ENCODE peak calls at places on chromosome 11, in four cellular contexts. H, E, O and B are unnamed samples.

GRCh38 chr11:2804189-2804588 is 81.4 kb downstream of the CDKN1C start:
- DNase-seq in H (no peak), E (no peak), O (peak), B (no peak)

GRCh38 chr11:27100534-27100933 is 59.9 kb downstream of the BBOX1 start:
- DNase-seq in H (no peak), E (no peak), O (no peak), B (no peak)

GRCh38 chr11:47148903-47149535 is 27.7 kb downstream of the ARFGAP2 start:
- DNase-seq in H (no peak), E (no peak), O (no peak), B (no peak)

GRCh38 chr11:34407121-34407813 is 31.5 kb upstream of the CAT start:
- DNase-seq in H (no peak), E (no peak), O (no peak), B (no peak)

GRCh38 chr11:12169822-12170221 is 59.4 kb downstream of the MICAL2 start:
- DNase-seq in H (no peak), E (no peak), O (no peak), B (no peak)

GRCh38 chr11:82105331-82105992 is 628.2 kb downstream of the FAM181B start:
- DNase-seq in H (no peak), E (no peak), O (no peak), B (no peak)

GRCh38 chr11:88292156-88292844 is 45.2 kb downstream of the CTSC start:
- DNase-seq in H (no peak), E (no peak), O (no peak), B (no peak)

GRCh38 chr11:104164028-104164520 is at the start of gene PDGFD:
- DNase-seq in H (peak), E (no peak), O (peak), B (peak)

GRCh38 chr11:8624698-8625097 is 30.7 kb upstream of the STK33 start:
- DNase-seq in H (no peak), E (no peak), O (no peak), B (no peak)

GRCh38 chr11:119172513-119172912 is 4.0 kb downstream of the NLRX1 start:
- DNase-seq in H (no peak), E (no peak), O (no peak), B (no peak)

GRCh38 chr11:81420668-81421550 is 1312.8 kb downstream of the FAM181B start:
- DNase-seq in H (no peak), E (no peak), O (no peak), B (no peak)

GRCh38 chr11:130849215-130849568 is 67.1 kb downstream of the SNX19 start:
- DNase-seq in H (no peak), E (no peak), O (no peak), B (no peak)

GRCh38 chr11:64864473-64865285 is 13.7 kb downstream of the EHD1 start:
- DNase-seq in H (no peak), E (no peak), O (no peak), B (no peak)

GRCh38 chr11:5624489-5625278 is at the start of gene TRIM34:
- DNase-seq in H (no peak), E (peak), O (peak), B (no peak)

GRCh38 chr11:67731583-67731982 is 57.2 kb upstream of the ALDH3B2 start:
- DNase-seq in H (no peak), E (no peak), O (no peak), B (no peak)

GRCh38 chr11:864928-865327 is 22.3 kb downstream of the TSPAN4 start:
- DNase-seq in H (no peak), E (no peak), O (no peak), B (no peak)

GRCh38 chr11:15568440-15568839 is 453.7 kb downstream of the INSC start:
- DNase-seq in H (no peak), E (no peak), O (no peak), B (no peak)

GRCh38 chr11:69064394-69064957 is 15.7 kb downstream of the TPCN2 start:
- DNase-seq in H (no peak), E (no peak), O (no peak), B (no peak)

GRCh38 chr11:40688369-40688768 is 771.1 kb downstream of the LRRC4C start:
- DNase-seq in H (no peak), E (no peak), O (no peak), B (no peak)

GRCh38 chr11:86919557-86920210 is 35.5 kb downstream of the FZD4 start:
- DNase-seq in H (no peak), E (no peak), O (peak), B (no peak)

GRCh38 chr11:62238151-62238550 is 3.9 kb upstream of the SCGB1D2 start:
- DNase-seq in H (no peak), E (no peak), O (no peak), B (no peak)

GRCh38 chr11:76221365-76221764 is 15.1 kb upstream of the WNT11 start:
- DNase-seq in H (no peak), E (no peak), O (no peak), B (no peak)

GRCh38 chr11:102115557-102115956 is 5.3 kb downstream of the YAP1 start:
- DNase-seq in H (no peak), E (no peak), O (no peak), B (no peak)

GRCh38 chr11:70788247-70789022 is 390.1 kb downstream of the CTTN start:
- DNase-seq in H (peak), E (no peak), O (no peak), B (no peak)

GRCh38 chr11:134758342-134758931 is 346.4 kb upstream of the B3GAT1 start:
- DNase-seq in H (no peak), E (no peak), O (no peak), B (no peak)

GRCh38 chr11:88533001-88533400 is 195.5 kb upstream of the CTSC start:
- DNase-seq in H (no peak), E (no peak), O (no peak), B (no peak)

GRCh38 chr11:69434341-69434960 is 47.0 kb upstream of the LINC01488 start:
- DNase-seq in H (no peak), E (no peak), O (peak), B (no peak)

GRCh38 chr11:501001-501682 is 5.9 kb downstream of the RNH1 start:
- DNase-seq in H (no peak), E (no peak), O (no peak), B (no peak)

GRCh38 chr11:109423860-109424190 is 1.8 kb downstream of the C11orf87 start:
- DNase-seq in H (peak), E (no peak), O (peak), B (no peak)

GRCh38 chr11:20887137-20887536 is 217.8 kb downstream of the NELL1 start:
- DNase-seq in H (no peak), E (no peak), O (no peak), B (no peak)

GRCh38 chr11:94018721-94019120 is 2.4 kb upstream of the HEPHL1 start:
- DNase-seq in H (no peak), E (no peak), O (no peak), B (no peak)

GRCh38 chr11:11464555-11464954 is 111.5 kb upstream of the CSNK2A3 start:
- DNase-seq in H (no peak), E (no peak), O (no peak), B (no peak)

GRCh38 chr11:88538088-88538487 is 200.6 kb upstream of the CTSC start:
- DNase-seq in H (no peak), E (no peak), O (no peak), B (no peak)

GRCh38 chr11:92347404-92347803 is 122.8 kb downstream of the FAT3 start:
- DNase-seq in H (no peak), E (no peak), O (no peak), B (no peak)

GRCh38 chr11:71542856-71543743 is 5.1 kb upstream of the KRTAP5-9 start:
- DNase-seq in H (no peak), E (no peak), O (no peak), B (no peak)

GRCh38 chr11:46144741-46145140 is 23.5 kb upstream of the PHF21A start:
- DNase-seq in H (no peak), E (no peak), O (no peak), B (no peak)

GRCh38 chr11:67671211-67671520 is 3.3 kb downstream of the ALDH3B2 start:
- DNase-seq in H (no peak), E (no peak), O (no peak), B (no peak)

GRCh38 chr11:46360878-46361277 is 13.6 kb downstream of the DGKZ start:
- DNase-seq in H (no peak), E (no peak), O (no peak), B (no peak)

GRCh38 chr11:13119361-13119760 is 110.2 kb downstream of the RASSF10 start:
- DNase-seq in H (no peak), E (no peak), O (no peak), B (no peak)